ENCODE peak calls at places on chromosome 21, in five cellular contexts. One of them, this sample, is unnamed.

GRCh38 chr21:35895598-35895997 is 164.7 kb downstream of the SETD4 start:
- DNase-seq in neural progenitor cell: no peak
- DNase-seq in mesenchymal stem cell: peak
- DNase-seq in endothelial cell of umbilical vein: no peak
- DNase-seq in mammary epithelial cell: no peak
- DNase-seq in this sample: no peak

GRCh38 chr21:35923971-35924370 is 136.4 kb downstream of the SETD4 start:
- DNase-seq in neural progenitor cell: no peak
- DNase-seq in mesenchymal stem cell: no peak
- DNase-seq in endothelial cell of umbilical vein: no peak
- DNase-seq in mammary epithelial cell: peak
- DNase-seq in this sample: no peak

GRCh38 chr21:17925900-17926299 is 106.7 kb upstream of the C21orf91 start:
- DNase-seq in neural progenitor cell: peak
- DNase-seq in mesenchymal stem cell: peak
- DNase-seq in endothelial cell of umbilical vein: peak
- DNase-seq in mammary epithelial cell: no peak
- DNase-seq in this sample: peak

GRCh38 chr21:26555554-26555953 is 17.5 kb downstream of the CYYR1 start:
- DNase-seq in neural progenitor cell: no peak
- DNase-seq in mesenchymal stem cell: no peak
- DNase-seq in endothelial cell of umbilical vein: no peak
- DNase-seq in mammary epithelial cell: no peak
- DNase-seq in this sample: no peak

GRCh38 chr21:45590726-45591618 is 48.7 kb upstream of the SLC19A1 start:
- DNase-seq in neural progenitor cell: no peak
- DNase-seq in mesenchymal stem cell: peak
- DNase-seq in endothelial cell of umbilical vein: no peak
- DNase-seq in mammary epithelial cell: peak
- DNase-seq in this sample: no peak

GRCh38 chr21:44378646-44379581 is 25.5 kb downstream of the TRPM2 start:
- DNase-seq in neural progenitor cell: no peak
- DNase-seq in mesenchymal stem cell: no peak
- DNase-seq in endothelial cell of umbilical vein: no peak
- DNase-seq in mammary epithelial cell: no peak
- DNase-seq in this sample: no peak

GRCh38 chr21:34037446-34037845 is 35.9 kb upstream of the MRPS6 start:
- DNase-seq in neural progenitor cell: no peak
- DNase-seq in mesenchymal stem cell: peak
- DNase-seq in endothelial cell of umbilical vein: peak
- DNase-seq in mammary epithelial cell: peak
- DNase-seq in this sample: no peak

GRCh38 chr21:28256420-28256831 is 736.3 kb downstream of the LTN1 start:
- DNase-seq in neural progenitor cell: no peak
- DNase-seq in mesenchymal stem cell: peak
- DNase-seq in endothelial cell of umbilical vein: no peak
- DNase-seq in mammary epithelial cell: no peak
- DNase-seq in this sample: peak

GRCh38 chr21:34598931-34599400 is 15.9 kb downstream of the RCAN1 start:
- DNase-seq in neural progenitor cell: no peak
- DNase-seq in mesenchymal stem cell: peak
- DNase-seq in endothelial cell of umbilical vein: no peak
- DNase-seq in mammary epithelial cell: peak
- DNase-seq in this sample: peak

GRCh38 chr21:44432841-44433790 is 22.2 kb upstream of the LRRC3 start:
- DNase-seq in neural progenitor cell: no peak
- DNase-seq in mesenchymal stem cell: no peak
- DNase-seq in endothelial cell of umbilical vein: no peak
- DNase-seq in mammary epithelial cell: no peak
- DNase-seq in this sample: no peak

GRCh38 chr21:43917515-43918384 is 52.7 kb downstream of the AGPAT3 start:
- DNase-seq in neural progenitor cell: no peak
- DNase-seq in mesenchymal stem cell: no peak
- DNase-seq in endothelial cell of umbilical vein: no peak
- DNase-seq in mammary epithelial cell: peak
- DNase-seq in this sample: no peak

GRCh38 chr21:35020902-35021301 is 28.2 kb downstream of the RUNX1 start:
- DNase-seq in neural progenitor cell: no peak
- DNase-seq in mesenchymal stem cell: no peak
- DNase-seq in endothelial cell of umbilical vein: no peak
- DNase-seq in mammary epithelial cell: peak
- DNase-seq in this sample: no peak

GRCh38 chr21:34630536-34631143 is 15.7 kb upstream of the RCAN1 start:
- DNase-seq in neural progenitor cell: peak
- DNase-seq in mesenchymal stem cell: peak
- DNase-seq in endothelial cell of umbilical vein: peak
- DNase-seq in mammary epithelial cell: peak
- DNase-seq in this sample: peak

GRCh38 chr21:20997308-20997632 is 939 bp upstream of the NCAM2 start:
- DNase-seq in neural progenitor cell: peak
- DNase-seq in mesenchymal stem cell: no peak
- DNase-seq in endothelial cell of umbilical vein: no peak
- DNase-seq in mammary epithelial cell: no peak
- DNase-seq in this sample: no peak

GRCh38 chr21:22965455-22966125 is 1967.4 kb downstream of the NCAM2 start:
- DNase-seq in neural progenitor cell: no peak
- DNase-seq in mesenchymal stem cell: peak
- DNase-seq in endothelial cell of umbilical vein: peak
- DNase-seq in mammary epithelial cell: no peak
- DNase-seq in this sample: no peak

GRCh38 chr21:46035809-46036695 is 54.5 kb downstream of the COL6A1 start:
- DNase-seq in neural progenitor cell: no peak
- DNase-seq in mesenchymal stem cell: peak
- DNase-seq in endothelial cell of umbilical vein: no peak
- DNase-seq in mammary epithelial cell: no peak
- DNase-seq in this sample: peak

GRCh38 chr21:39386194-39386593 is 37.3 kb upstream of the HMGN1 start:
- DNase-seq in neural progenitor cell: no peak
- DNase-seq in mesenchymal stem cell: no peak
- DNase-seq in endothelial cell of umbilical vein: no peak
- DNase-seq in mammary epithelial cell: no peak
- DNase-seq in this sample: no peak
- H2AFZ ChIP-seq in neural progenitor cell: no peak
- H2AFZ ChIP-seq in mesenchymal stem cell: no peak
- H2AFZ ChIP-seq in endothelial cell of umbilical vein: no peak
- H2AFZ ChIP-seq in mammary epithelial cell: peak
- H2AFZ ChIP-seq in this sample: peak

GRCh38 chr21:40881767-40882166 is 34.8 kb upstream of the DSCAM start:
- DNase-seq in neural progenitor cell: no peak
- DNase-seq in mesenchymal stem cell: no peak
- DNase-seq in endothelial cell of umbilical vein: no peak
- DNase-seq in mammary epithelial cell: no peak
- DNase-seq in this sample: no peak

GRCh38 chr21:40886006-40886405 is 39.0 kb upstream of the DSCAM start:
- DNase-seq in neural progenitor cell: no peak
- DNase-seq in mesenchymal stem cell: no peak
- DNase-seq in endothelial cell of umbilical vein: no peak
- DNase-seq in mammary epithelial cell: no peak
- DNase-seq in this sample: no peak

GRCh38 chr21:40886931-40887330 is 40.0 kb upstream of the DSCAM start:
- DNase-seq in neural progenitor cell: no peak
- DNase-seq in mesenchymal stem cell: no peak
- DNase-seq in endothelial cell of umbilical vein: no peak
- DNase-seq in mammary epithelial cell: peak
- DNase-seq in this sample: no peak
- H2AFZ ChIP-seq in neural progenitor cell: no peak
- H2AFZ ChIP-seq in mesenchymal stem cell: no peak
- H2AFZ ChIP-seq in endothelial cell of umbilical vein: no peak
- H2AFZ ChIP-seq in mammary epithelial cell: peak
- H2AFZ ChIP-seq in this sample: no peak

GRCh38 chr21:41425954-41426655 is at the start of gene MX1:
- DNase-seq in neural progenitor cell: peak
- DNase-seq in mesenchymal stem cell: peak
- DNase-seq in endothelial cell of umbilical vein: peak
- DNase-seq in mammary epithelial cell: peak
- DNase-seq in this sample: peak
- H2AFZ ChIP-seq in neural progenitor cell: peak
- H2AFZ ChIP-seq in mesenchymal stem cell: peak
- H2AFZ ChIP-seq in endothelial cell of umbilical vein: peak
- H2AFZ ChIP-seq in mammary epithelial cell: peak
- H2AFZ ChIP-seq in this sample: peak

DNA sequence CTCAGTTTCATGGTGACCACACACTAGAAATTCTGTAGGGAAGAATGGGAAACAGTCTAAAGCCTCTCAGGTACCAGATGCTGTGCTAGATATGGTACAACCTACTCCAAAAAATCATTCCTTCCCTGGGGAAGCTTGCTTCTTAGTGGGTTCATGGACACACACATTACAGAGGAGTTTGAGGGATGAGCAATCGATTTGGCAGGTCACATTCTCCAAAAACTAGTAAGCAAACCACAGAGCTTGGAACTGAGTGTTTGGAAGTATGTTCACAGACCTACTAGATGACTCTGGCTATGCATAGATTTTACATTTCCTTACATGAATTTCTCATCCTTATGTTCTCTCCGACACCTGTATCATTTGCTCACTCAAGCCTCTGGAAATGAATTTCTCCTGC is 10.8 kb downstream of the EVA1C start:
- DNase-seq in neural progenitor cell: no peak
- DNase-seq in mesenchymal stem cell: no peak
- DNase-seq in endothelial cell of umbilical vein: no peak
- DNase-seq in mammary epithelial cell: peak
- DNase-seq in this sample: peak
- H2AFZ ChIP-seq in neural progenitor cell: no peak
- H2AFZ ChIP-seq in mesenchymal stem cell: no peak
- H2AFZ ChIP-seq in endothelial cell of umbilical vein: no peak
- H2AFZ ChIP-seq in mammary epithelial cell: no peak
- H2AFZ ChIP-seq in this sample: no peak

DNA sequence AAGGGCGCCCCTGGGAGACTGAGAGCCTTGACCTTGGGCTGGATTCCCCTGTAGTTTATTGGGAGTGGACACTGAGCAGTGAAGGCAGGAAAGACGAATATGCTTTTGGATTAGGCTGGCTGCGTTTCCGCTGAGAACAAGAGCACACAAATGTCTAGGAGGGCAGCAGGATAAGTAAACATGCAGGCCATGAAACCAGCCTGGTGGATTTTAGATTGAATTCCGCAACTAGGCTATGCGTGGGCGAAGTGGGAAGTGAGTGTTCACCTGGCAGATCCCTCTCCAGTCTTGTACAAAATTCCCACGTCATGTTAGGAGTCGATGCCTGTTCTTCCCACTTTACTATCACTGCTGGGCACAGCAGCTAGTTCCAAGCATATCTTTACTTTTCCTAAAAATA is 21.4 kb upstream of the KCNJ6 start:
- DNase-seq in neural progenitor cell: no peak
- DNase-seq in mesenchymal stem cell: no peak
- DNase-seq in endothelial cell of umbilical vein: no peak
- DNase-seq in mammary epithelial cell: no peak
- DNase-seq in this sample: no peak
- H2AFZ ChIP-seq in neural progenitor cell: no peak
- H2AFZ ChIP-seq in mesenchymal stem cell: no peak
- H2AFZ ChIP-seq in endothelial cell of umbilical vein: no peak
- H2AFZ ChIP-seq in mammary epithelial cell: no peak
- H2AFZ ChIP-seq in this sample: no peak

GRCh38 chr21:15732290-15732995 is 2.7 kb downstream of the USP25 start:
- DNase-seq in neural progenitor cell: no peak
- DNase-seq in mesenchymal stem cell: peak
- DNase-seq in endothelial cell of umbilical vein: peak
- DNase-seq in mammary epithelial cell: peak
- DNase-seq in this sample: peak
- H2AFZ ChIP-seq in neural progenitor cell: no peak
- H2AFZ ChIP-seq in mesenchymal stem cell: no peak
- H2AFZ ChIP-seq in endothelial cell of umbilical vein: no peak
- H2AFZ ChIP-seq in mammary epithelial cell: no peak
- H2AFZ ChIP-seq in this sample: no peak

This sample was measured in fibroblast of lung.